ENCODE peak calls at places on chromosomes 11 and 22, in six cellular contexts. One of them, this sample, is unnamed. For H3K4me1, the result is how much of the 10 kb centered on the place peaks cover.

GRCh38 chr22:30830907-30831306 is 136.2 kb downstream of the OSBP2 start:
- DNase-seq in CD8-positive, alpha-beta T cell: no peak
- DNase-seq in fibroblast of lung: peak
- DNase-seq in GM23248: peak
- DNase-seq in A549: peak
- DNase-seq in endodermal cell: peak
- DNase-seq in this sample: no peak

GRCh38 chr11:92383430-92383829 is 158.8 kb downstream of the FAT3 start:
- DNase-seq in CD8-positive, alpha-beta T cell: no peak
- DNase-seq in fibroblast of lung: peak
- DNase-seq in GM23248: peak
- DNase-seq in A549: no peak
- DNase-seq in endodermal cell: no peak
- DNase-seq in this sample: no peak

GRCh38 chr22:46564084-46564714 is 26.8 kb upstream of the CELSR1 start:
- DNase-seq in CD8-positive, alpha-beta T cell: no peak
- DNase-seq in fibroblast of lung: no peak
- DNase-seq in GM23248: no peak
- DNase-seq in A549: no peak
- DNase-seq in endodermal cell: no peak
- DNase-seq in this sample: no peak

GRCh38 chr22:25942126-25942988 is 200.4 kb downstream of the MYO18B start:
- DNase-seq in CD8-positive, alpha-beta T cell: no peak
- DNase-seq in fibroblast of lung: no peak
- DNase-seq in GM23248: no peak
- DNase-seq in A549: no peak
- DNase-seq in endodermal cell: no peak
- DNase-seq in this sample: no peak

GRCh38 chr11:4932751-4933150 is 8.6 kb upstream of the OR51G1 start:
- DNase-seq in CD8-positive, alpha-beta T cell: no peak
- DNase-seq in fibroblast of lung: no peak
- DNase-seq in GM23248: no peak
- DNase-seq in A549: no peak
- DNase-seq in endodermal cell: no peak
- DNase-seq in this sample: no peak

GRCh38 chr11:57312511-57313021 is 12.2 kb downstream of the TNKS1BP1 start:
- DNase-seq in CD8-positive, alpha-beta T cell: no peak
- DNase-seq in fibroblast of lung: no peak
- DNase-seq in GM23248: no peak
- DNase-seq in A549: no peak
- DNase-seq in endodermal cell: no peak
- DNase-seq in this sample: no peak

GRCh38 chr22:41052661-41053490 is 39.5 kb upstream of the EP300 start:
- DNase-seq in CD8-positive, alpha-beta T cell: no peak
- DNase-seq in fibroblast of lung: peak
- DNase-seq in GM23248: peak
- DNase-seq in A549: no peak
- DNase-seq in endodermal cell: no peak
- DNase-seq in this sample: no peak

GRCh38 chr11:68983816-68984215 is 3.0 kb upstream of the MRGPRD start:
- DNase-seq in CD8-positive, alpha-beta T cell: no peak
- DNase-seq in fibroblast of lung: no peak
- DNase-seq in GM23248: no peak
- DNase-seq in A549: no peak
- DNase-seq in endodermal cell: no peak
- DNase-seq in this sample: no peak

GRCh38 chr11:65872555-65873279 is at the start of gene EFEMP2:
- DNase-seq in CD8-positive, alpha-beta T cell: no peak
- DNase-seq in fibroblast of lung: no peak
- DNase-seq in GM23248: peak
- DNase-seq in A549: no peak
- DNase-seq in endodermal cell: no peak
- DNase-seq in this sample: peak

GRCh38 chr11:18046116-18046777 is at the start of gene TPH1:
- DNase-seq in CD8-positive, alpha-beta T cell: no peak
- DNase-seq in fibroblast of lung: peak
- DNase-seq in GM23248: peak
- DNase-seq in A549: no peak
- DNase-seq in endodermal cell: peak
- DNase-seq in this sample: peak

GRCh38 chr22:49208768-49209252 is 618.9 kb downstream of the BRD1 start:
- DNase-seq in CD8-positive, alpha-beta T cell: no peak
- DNase-seq in fibroblast of lung: no peak
- DNase-seq in GM23248: no peak
- DNase-seq in A549: no peak
- DNase-seq in endodermal cell: peak
- DNase-seq in this sample: peak

GRCh38 chr11:122199661-122200060 is 83.6 kb upstream of the BLID start:
- DNase-seq in CD8-positive, alpha-beta T cell: no peak
- DNase-seq in fibroblast of lung: no peak
- DNase-seq in GM23248: no peak
- DNase-seq in A549: no peak
- DNase-seq in endodermal cell: no peak
- DNase-seq in this sample: no peak

GRCh38 chr22:31556627-31557203 is 60.4 kb downstream of the SFI1 start:
- DNase-seq in CD8-positive, alpha-beta T cell: no peak
- DNase-seq in fibroblast of lung: peak
- DNase-seq in GM23248: peak
- DNase-seq in A549: peak
- DNase-seq in endodermal cell: no peak
- DNase-seq in this sample: no peak

GRCh38 chr22:43014062-43014875 is 680 bp downstream of the PACSIN2 start:
- DNase-seq in CD8-positive, alpha-beta T cell: peak
- DNase-seq in fibroblast of lung: no peak
- DNase-seq in GM23248: peak
- DNase-seq in A549: no peak
- DNase-seq in endodermal cell: peak
- DNase-seq in this sample: peak

GRCh38 chr11:69003866-69004311 is 9.2 kb downstream of the MRGPRF start:
- DNase-seq in CD8-positive, alpha-beta T cell: no peak
- DNase-seq in fibroblast of lung: no peak
- DNase-seq in GM23248: no peak
- DNase-seq in A549: no peak
- DNase-seq in endodermal cell: peak
- DNase-seq in this sample: no peak

GRCh38 chr11:128156486-128156885 is 430.9 kb downstream of the ETS1 start:
- DNase-seq in CD8-positive, alpha-beta T cell: no peak
- DNase-seq in fibroblast of lung: no peak
- DNase-seq in GM23248: no peak
- DNase-seq in A549: no peak
- DNase-seq in endodermal cell: no peak
- DNase-seq in this sample: no peak

GRCh38 chr22:42338502-42338901 is 68.0 kb upstream of the TCF20 start:
- DNase-seq in CD8-positive, alpha-beta T cell: no peak
- DNase-seq in fibroblast of lung: no peak
- DNase-seq in GM23248: peak
- DNase-seq in A549: no peak
- DNase-seq in endodermal cell: no peak
- DNase-seq in this sample: no peak

GRCh38 chr22:29030618-29031235 is 30.9 kb downstream of the C22orf31 start:
- DNase-seq in CD8-positive, alpha-beta T cell: no peak
- DNase-seq in fibroblast of lung: peak
- DNase-seq in GM23248: peak
- DNase-seq in A549: peak
- DNase-seq in endodermal cell: peak
- DNase-seq in this sample: peak

GRCh38 chr11:57251491-57252104 is 14.5 kb upstream of the APLNR start:
- DNase-seq in CD8-positive, alpha-beta T cell: no peak
- DNase-seq in fibroblast of lung: peak
- DNase-seq in GM23248: peak
- DNase-seq in A549: no peak
- DNase-seq in endodermal cell: no peak
- DNase-seq in this sample: no peak

GRCh38 chr11:134728186-134728585 is 316.1 kb upstream of the B3GAT1 start:
- DNase-seq in CD8-positive, alpha-beta T cell: no peak
- DNase-seq in fibroblast of lung: no peak
- DNase-seq in GM23248: no peak
- DNase-seq in A549: no peak
- DNase-seq in endodermal cell: no peak
- DNase-seq in this sample: no peak

GRCh38 chr11:134730096-134730495 is 318.1 kb upstream of the B3GAT1 start:
- DNase-seq in CD8-positive, alpha-beta T cell: no peak
- DNase-seq in fibroblast of lung: no peak
- DNase-seq in GM23248: no peak
- DNase-seq in A549: no peak
- DNase-seq in endodermal cell: no peak
- DNase-seq in this sample: no peak

GRCh38 chr11:134727636-134728035 is 315.6 kb upstream of the B3GAT1 start:
- DNase-seq in CD8-positive, alpha-beta T cell: no peak
- DNase-seq in fibroblast of lung: no peak
- DNase-seq in GM23248: no peak
- DNase-seq in A549: no peak
- DNase-seq in endodermal cell: no peak
- DNase-seq in this sample: no peak

GRCh38 chr11:134731562-134731961 is 319.5 kb upstream of the B3GAT1 start:
- DNase-seq in CD8-positive, alpha-beta T cell: no peak
- DNase-seq in fibroblast of lung: no peak
- DNase-seq in GM23248: no peak
- DNase-seq in A549: no peak
- DNase-seq in endodermal cell: peak
- DNase-seq in this sample: no peak

GRCh38 chr11:134730596-134731538 is 318.8 kb upstream of the B3GAT1 start:
- DNase-seq in CD8-positive, alpha-beta T cell: no peak
- DNase-seq in fibroblast of lung: no peak
- DNase-seq in GM23248: no peak
- DNase-seq in A549: no peak
- DNase-seq in endodermal cell: peak
- DNase-seq in this sample: no peak
- H3K27ac ChIP-seq in CD8-positive, alpha-beta T cell: no peak
- H3K27ac ChIP-seq in fibroblast of lung: no peak
- H3K27ac ChIP-seq in GM23248: no peak
- H3K27ac ChIP-seq in A549: no peak
- H3K27ac ChIP-seq in endodermal cell: peak
- H3K27ac ChIP-seq in this sample: no peak

DNA sequence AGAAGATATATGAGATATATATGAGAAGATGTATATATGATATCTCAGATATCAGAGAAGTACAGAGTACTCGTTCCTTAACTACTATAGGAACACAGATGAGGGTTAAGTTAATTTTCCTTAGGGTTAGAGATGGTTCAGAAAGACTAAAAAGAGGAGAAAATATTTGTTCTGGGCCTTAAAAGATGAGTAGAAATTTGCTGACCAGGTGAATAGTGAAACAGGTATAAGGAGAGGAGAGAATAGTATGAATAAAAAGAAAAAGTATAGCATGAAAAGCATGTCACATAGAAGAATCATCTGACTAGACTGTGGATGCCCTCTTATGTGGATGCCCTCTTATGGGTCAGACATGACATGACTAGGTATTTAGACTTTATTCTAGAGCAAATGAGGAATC is 6.3 kb upstream of the RAB39A start:
- DNase-seq in CD8-positive, alpha-beta T cell: no peak
- DNase-seq in fibroblast of lung: no peak
- DNase-seq in GM23248: no peak
- DNase-seq in A549: no peak
- DNase-seq in endodermal cell: no peak
- DNase-seq in this sample: no peak
- H3K4me1 ChIP-seq in CD8-positive, alpha-beta T cell: under half
- H3K4me1 ChIP-seq in fibroblast of lung: under half
- H3K4me1 ChIP-seq in GM23248: under half
- H3K4me1 ChIP-seq in A549: under half
- H3K4me1 ChIP-seq in endodermal cell: under half
- H3K4me1 ChIP-seq in this sample: under half

GRCh38 chr11:59208956-59209355 is 3.8 kb downstream of the MPEG1 start:
- DNase-seq in CD8-positive, alpha-beta T cell: no peak
- DNase-seq in fibroblast of lung: no peak
- DNase-seq in GM23248: peak
- DNase-seq in A549: no peak
- DNase-seq in endodermal cell: no peak
- DNase-seq in this sample: no peak

GRCh38 chr11:59207988-59208432 is 4.7 kb downstream of the MPEG1 start:
- DNase-seq in CD8-positive, alpha-beta T cell: peak
- DNase-seq in fibroblast of lung: peak
- DNase-seq in GM23248: peak
- DNase-seq in A549: peak
- DNase-seq in endodermal cell: peak
- DNase-seq in this sample: peak

GRCh38 chr11:59204736-59205135 is 8.0 kb downstream of the MPEG1 start:
- DNase-seq in CD8-positive, alpha-beta T cell: no peak
- DNase-seq in fibroblast of lung: no peak
- DNase-seq in GM23248: peak
- DNase-seq in A549: no peak
- DNase-seq in endodermal cell: no peak
- DNase-seq in this sample: no peak

GRCh38 chr11:59206635-59207034 is 6.1 kb downstream of the MPEG1 start:
- DNase-seq in CD8-positive, alpha-beta T cell: no peak
- DNase-seq in fibroblast of lung: peak
- DNase-seq in GM23248: peak
- DNase-seq in A549: peak
- DNase-seq in endodermal cell: peak
- DNase-seq in this sample: no peak

GRCh38 chr11:59205664-59206063 is 7.1 kb downstream of the MPEG1 start:
- DNase-seq in CD8-positive, alpha-beta T cell: no peak
- DNase-seq in fibroblast of lung: no peak
- DNase-seq in GM23248: peak
- DNase-seq in A549: no peak
- DNase-seq in endodermal cell: no peak
- DNase-seq in this sample: no peak
- H3K27ac ChIP-seq in CD8-positive, alpha-beta T cell: no peak
- H3K27ac ChIP-seq in fibroblast of lung: no peak
- H3K27ac ChIP-seq in GM23248: no peak
- H3K27ac ChIP-seq in A549: no peak
- H3K27ac ChIP-seq in endodermal cell: no peak
- H3K27ac ChIP-seq in this sample: no peak

GRCh38 chr22:18118345-18118915 is 7.8 kb downstream of the TUBA8 start:
- DNase-seq in CD8-positive, alpha-beta T cell: no peak
- DNase-seq in fibroblast of lung: no peak
- DNase-seq in GM23248: no peak
- DNase-seq in A549: no peak
- DNase-seq in endodermal cell: no peak
- DNase-seq in this sample: no peak

GRCh38 chr22:18115844-18116480 is 5.4 kb downstream of the TUBA8 start:
- DNase-seq in CD8-positive, alpha-beta T cell: no peak
- DNase-seq in fibroblast of lung: no peak
- DNase-seq in GM23248: no peak
- DNase-seq in A549: no peak
- DNase-seq in endodermal cell: no peak
- DNase-seq in this sample: no peak

GRCh38 chr22:18114495-18114894 is 3.9 kb downstream of the TUBA8 start:
- DNase-seq in CD8-positive, alpha-beta T cell: no peak
- DNase-seq in fibroblast of lung: no peak
- DNase-seq in GM23248: no peak
- DNase-seq in A549: no peak
- DNase-seq in endodermal cell: no peak
- DNase-seq in this sample: no peak

GRCh38 chr22:18114976-18115652 is 4.5 kb downstream of the TUBA8 start:
- DNase-seq in CD8-positive, alpha-beta T cell: no peak
- DNase-seq in fibroblast of lung: no peak
- DNase-seq in GM23248: no peak
- DNase-seq in A549: no peak
- DNase-seq in endodermal cell: no peak
- DNase-seq in this sample: no peak

DNA sequence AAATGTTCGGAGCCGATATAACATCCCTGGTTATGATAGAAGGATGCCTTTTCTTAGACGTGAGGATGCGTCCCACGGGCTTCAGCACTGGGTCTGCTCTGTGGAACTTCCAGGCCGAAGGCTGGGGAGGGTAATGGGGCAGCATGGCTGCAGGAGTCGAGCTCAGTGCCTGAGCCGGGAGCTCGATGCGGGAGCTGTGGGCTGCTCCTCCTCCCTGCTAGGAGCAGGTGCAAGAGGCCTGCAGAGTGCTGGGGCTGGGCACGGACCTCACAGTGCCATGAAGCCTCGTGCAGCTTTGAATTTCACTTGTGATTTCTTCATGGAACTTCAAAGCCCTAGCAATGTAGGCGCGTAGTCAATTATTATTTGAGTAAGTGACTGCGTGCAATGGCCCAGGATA is 6.0 kb downstream of the TUBA8 start:
- DNase-seq in CD8-positive, alpha-beta T cell: no peak
- DNase-seq in fibroblast of lung: no peak
- DNase-seq in GM23248: no peak
- DNase-seq in A549: no peak
- DNase-seq in endodermal cell: peak
- DNase-seq in this sample: no peak
- H3K4me1 ChIP-seq in CD8-positive, alpha-beta T cell: under half
- H3K4me1 ChIP-seq in fibroblast of lung: under half
- H3K4me1 ChIP-seq in GM23248: under half
- H3K4me1 ChIP-seq in A549: under half
- H3K4me1 ChIP-seq in endodermal cell: under half
- H3K4me1 ChIP-seq in this sample: under half

This sample was measured in uterus.